ENCODE peak calls at places on chromosomes 16 and 17, in five cellular contexts. One of them, this sample, is unnamed.

GRCh38 chr16:57284206-57284951 is at the start of gene PLLP:
- DNase-seq in CD4-positive, alpha-beta T cell: no peak
- DNase-seq in adrenal gland: peak; percentile 41
- DNase-seq in B cell: peak; percentile 83
- DNase-seq in mesothelial cell of epicardium: peak; percentile 57
- DNase-seq in this sample: peak; percentile 76

GRCh38 chr16:2753523-2754020 is 1.1 kb downstream of the SRRM2 start:
- DNase-seq in CD4-positive, alpha-beta T cell: no peak
- DNase-seq in adrenal gland: no peak
- DNase-seq in B cell: no peak
- DNase-seq in mesothelial cell of epicardium: no peak
- DNase-seq in this sample: no peak

GRCh38 chr16:51407199-51407598 is 256.1 kb upstream of the SALL1 start:
- DNase-seq in CD4-positive, alpha-beta T cell: no peak
- DNase-seq in adrenal gland: no peak
- DNase-seq in B cell: no peak
- DNase-seq in mesothelial cell of epicardium: no peak
- DNase-seq in this sample: no peak

GRCh38 chr16:54846761-54847160 is 83.9 kb upstream of the IRX5 start:
- DNase-seq in CD4-positive, alpha-beta T cell: no peak
- DNase-seq in adrenal gland: no peak
- DNase-seq in B cell: no peak
- DNase-seq in mesothelial cell of epicardium: no peak
- DNase-seq in this sample: no peak

GRCh38 chr17:36498155-36498554 is 11.7 kb downstream of the ZNHIT3 start:
- DNase-seq in CD4-positive, alpha-beta T cell: no peak
- DNase-seq in adrenal gland: no peak
- DNase-seq in B cell: no peak
- DNase-seq in mesothelial cell of epicardium: no peak
- DNase-seq in this sample: no peak

GRCh38 chr16:17729820-17730219 is 259.1 kb upstream of the XYLT1 start:
- DNase-seq in CD4-positive, alpha-beta T cell: no peak
- DNase-seq in adrenal gland: no peak
- DNase-seq in B cell: no peak
- DNase-seq in mesothelial cell of epicardium: no peak
- DNase-seq in this sample: no peak

GRCh38 chr16:64121473-64121872 is 1000.4 kb downstream of the CDH11 start:
- DNase-seq in CD4-positive, alpha-beta T cell: no peak
- DNase-seq in adrenal gland: no peak
- DNase-seq in B cell: no peak
- DNase-seq in mesothelial cell of epicardium: no peak
- DNase-seq in this sample: no peak

GRCh38 chr17:65181237-65182061 is 44.3 kb downstream of the RGS9 start:
- DNase-seq in CD4-positive, alpha-beta T cell: no peak
- DNase-seq in adrenal gland: no peak
- DNase-seq in B cell: no peak
- DNase-seq in mesothelial cell of epicardium: no peak
- DNase-seq in this sample: peak; percentile 79

GRCh38 chr17:55347341-55347740 is 74.3 kb downstream of the MMD start:
- DNase-seq in CD4-positive, alpha-beta T cell: no peak
- DNase-seq in adrenal gland: no peak
- DNase-seq in B cell: no peak
- DNase-seq in mesothelial cell of epicardium: no peak
- DNase-seq in this sample: no peak

GRCh38 chr16:9797306-9797705 is 384.9 kb downstream of the GRIN2A start:
- DNase-seq in CD4-positive, alpha-beta T cell: no peak
- DNase-seq in adrenal gland: no peak
- DNase-seq in B cell: no peak
- DNase-seq in mesothelial cell of epicardium: no peak
- DNase-seq in this sample: no peak

GRCh38 chr17:78379134-78379497 is 667 bp downstream of the PGS1 start:
- DNase-seq in CD4-positive, alpha-beta T cell: no peak
- DNase-seq in adrenal gland: no peak
- DNase-seq in B cell: no peak
- DNase-seq in mesothelial cell of epicardium: no peak
- DNase-seq in this sample: no peak

GRCh38 chr16:75475420-75475847 is 10.9 kb upstream of the TMEM170A start:
- DNase-seq in CD4-positive, alpha-beta T cell: no peak
- DNase-seq in adrenal gland: no peak
- DNase-seq in B cell: no peak
- DNase-seq in mesothelial cell of epicardium: no peak
- DNase-seq in this sample: no peak

GRCh38 chr16:88719267-88719932 is 13.1 kb downstream of the CTU2 start:
- DNase-seq in CD4-positive, alpha-beta T cell: no peak
- DNase-seq in adrenal gland: no peak
- DNase-seq in B cell: no peak
- DNase-seq in mesothelial cell of epicardium: no peak
- DNase-seq in this sample: no peak

GRCh38 chr17:33854596-33854995 is 400.5 kb upstream of the CCL2 start:
- DNase-seq in CD4-positive, alpha-beta T cell: no peak
- DNase-seq in adrenal gland: no peak
- DNase-seq in B cell: no peak
- DNase-seq in mesothelial cell of epicardium: no peak
- DNase-seq in this sample: no peak

GRCh38 chr17:76088868-76089576 is 10.0 kb downstream of the ZACN start:
- DNase-seq in CD4-positive, alpha-beta T cell: no peak
- DNase-seq in adrenal gland: no peak
- DNase-seq in B cell: peak; percentile 21
- DNase-seq in mesothelial cell of epicardium: no peak
- DNase-seq in this sample: no peak

GRCh38 chr17:64155090-64155630 is 25.2 kb upstream of the ERN1 start:
- DNase-seq in CD4-positive, alpha-beta T cell: no peak
- DNase-seq in adrenal gland: peak; percentile 14
- DNase-seq in B cell: no peak
- DNase-seq in mesothelial cell of epicardium: no peak
- DNase-seq in this sample: no peak

GRCh38 chr17:2963332-2964027 is 99.9 kb downstream of the OR1D5 start:
- DNase-seq in CD4-positive, alpha-beta T cell: no peak
- DNase-seq in adrenal gland: no peak
- DNase-seq in B cell: no peak
- DNase-seq in mesothelial cell of epicardium: no peak
- DNase-seq in this sample: no peak

GRCh38 chr16:9330036-9330545 is 238.6 kb downstream of the HAPSTR1 start:
- DNase-seq in CD4-positive, alpha-beta T cell: no peak
- DNase-seq in adrenal gland: no peak
- DNase-seq in B cell: no peak
- DNase-seq in mesothelial cell of epicardium: no peak
- DNase-seq in this sample: no peak

GRCh38 chr16:6104423-6104822 is 1006.8 kb upstream of the EEF2KMT start:
- DNase-seq in CD4-positive, alpha-beta T cell: no peak
- DNase-seq in adrenal gland: no peak
- DNase-seq in B cell: no peak
- DNase-seq in mesothelial cell of epicardium: no peak
- DNase-seq in this sample: no peak

GRCh38 chr17:77831497-77832179 is 126.9 kb upstream of the TNRC6C start:
- DNase-seq in CD4-positive, alpha-beta T cell: no peak
- DNase-seq in adrenal gland: no peak
- DNase-seq in B cell: no peak
- DNase-seq in mesothelial cell of epicardium: no peak
- DNase-seq in this sample: no peak

GRCh38 chr17:44205962-44206824 is 6.5 kb upstream of the ATXN7L3 start:
- DNase-seq in CD4-positive, alpha-beta T cell: no peak
- DNase-seq in adrenal gland: no peak
- DNase-seq in B cell: no peak
- DNase-seq in mesothelial cell of epicardium: no peak
- DNase-seq in this sample: no peak

GRCh38 chr16:87721622-87722565 is 43.9 kb downstream of the KLHDC4 start:
- DNase-seq in CD4-positive, alpha-beta T cell: no peak
- DNase-seq in adrenal gland: no peak
- DNase-seq in B cell: no peak
- DNase-seq in mesothelial cell of epicardium: no peak
- DNase-seq in this sample: no peak

GRCh38 chr16:77679901-77680300 is 42.4 kb upstream of the NUDT7 start:
- DNase-seq in CD4-positive, alpha-beta T cell: no peak
- DNase-seq in adrenal gland: no peak
- DNase-seq in B cell: peak; percentile 16
- DNase-seq in mesothelial cell of epicardium: no peak
- DNase-seq in this sample: no peak

GRCh38 chr16:52786105-52786504 is 239.2 kb upstream of the TOX3 start:
- DNase-seq in CD4-positive, alpha-beta T cell: no peak
- DNase-seq in adrenal gland: no peak
- DNase-seq in B cell: no peak
- DNase-seq in mesothelial cell of epicardium: no peak
- DNase-seq in this sample: no peak

GRCh38 chr17:82065193-82065637 is 389 bp downstream of the DUS1L start:
- DNase-seq in CD4-positive, alpha-beta T cell: no peak
- DNase-seq in adrenal gland: no peak
- DNase-seq in B cell: no peak
- DNase-seq in mesothelial cell of epicardium: no peak
- DNase-seq in this sample: no peak

GRCh38 chr17:7634384-7634783 is 4.4 kb downstream of the SHBG start:
- DNase-seq in CD4-positive, alpha-beta T cell: no peak
- DNase-seq in adrenal gland: peak; percentile 75
- DNase-seq in B cell: no peak
- DNase-seq in mesothelial cell of epicardium: peak; percentile 77
- DNase-seq in this sample: no peak

GRCh38 chr16:15647615-15648014 is 2.4 kb upstream of the NDE1 start:
- DNase-seq in CD4-positive, alpha-beta T cell: no peak
- DNase-seq in adrenal gland: no peak
- DNase-seq in B cell: no peak
- DNase-seq in mesothelial cell of epicardium: no peak
- DNase-seq in this sample: no peak

GRCh38 chr17:19730829-19731228 is 14.4 kb upstream of the SLC47A2 start:
- DNase-seq in CD4-positive, alpha-beta T cell: no peak
- DNase-seq in adrenal gland: no peak
- DNase-seq in B cell: no peak
- DNase-seq in mesothelial cell of epicardium: no peak
- DNase-seq in this sample: no peak

GRCh38 chr16:20904507-20905079 is 4.0 kb downstream of the LYRM1 start:
- DNase-seq in CD4-positive, alpha-beta T cell: no peak
- DNase-seq in adrenal gland: no peak
- DNase-seq in B cell: peak; percentile 67
- DNase-seq in mesothelial cell of epicardium: no peak
- DNase-seq in this sample: peak; percentile 30

GRCh38 chr16:81319221-81319912 is 4.6 kb downstream of the GAN start:
- DNase-seq in CD4-positive, alpha-beta T cell: no peak
- DNase-seq in adrenal gland: peak; percentile 67
- DNase-seq in B cell: no peak
- DNase-seq in mesothelial cell of epicardium: no peak
- DNase-seq in this sample: no peak

DNA sequence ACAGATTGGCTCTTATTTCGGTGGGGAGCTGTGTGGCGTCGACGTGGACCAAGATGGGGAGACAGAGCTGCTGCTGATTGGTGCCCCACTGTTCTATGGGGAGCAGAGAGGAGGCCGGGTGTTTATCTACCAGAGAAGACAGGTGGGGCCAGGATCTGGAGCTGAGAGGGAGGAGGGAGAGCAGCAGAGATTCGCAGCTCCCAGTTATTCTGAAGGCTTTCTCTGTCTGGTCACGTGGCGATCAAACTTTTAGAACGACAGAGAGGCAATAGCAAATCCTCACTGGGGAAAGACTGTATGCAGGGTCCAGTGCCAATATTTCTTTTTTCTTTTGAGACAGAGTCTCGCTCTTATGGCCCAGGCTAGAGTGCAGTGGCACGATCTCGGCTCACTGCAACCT is 22.2 kb downstream of the ITGAL start:
- DNase-seq in CD4-positive, alpha-beta T cell: no peak
- DNase-seq in adrenal gland: no peak
- DNase-seq in B cell: no peak
- DNase-seq in mesothelial cell of epicardium: no peak
- DNase-seq in this sample: no peak
- TF ChIP-seq CTCF in CD4-positive, alpha-beta T cell: no peak
- TF ChIP-seq CTCF in adrenal gland: no peak
- TF ChIP-seq CTCF in B cell: no peak
- TF ChIP-seq CTCF in mesothelial cell of epicardium: no peak
- TF ChIP-seq CTCF in this sample: no peak

DNA sequence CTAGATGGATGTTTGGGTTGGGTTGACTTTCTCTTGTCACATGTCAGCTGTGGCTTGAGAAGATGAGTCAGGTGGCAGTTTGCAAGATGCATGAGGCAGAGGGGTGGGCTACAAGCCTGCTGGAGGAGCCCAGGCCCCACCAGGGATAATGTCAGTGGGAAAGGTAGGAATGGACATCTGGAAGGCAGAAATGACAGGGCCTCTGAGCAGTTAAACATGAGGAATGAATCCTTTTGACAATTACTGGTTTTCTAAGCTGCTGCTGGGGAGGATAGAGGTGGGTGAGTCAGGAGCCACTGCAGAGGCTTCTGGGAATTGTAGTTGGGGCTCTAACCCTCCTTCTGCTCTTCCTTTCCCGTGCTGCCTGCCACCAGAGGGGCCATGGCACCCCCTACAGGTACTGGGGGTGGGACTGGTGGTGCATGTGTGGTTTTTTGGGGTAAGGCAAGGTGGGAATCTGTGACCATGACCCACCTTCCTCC is 15.7 kb downstream of the SLC52A1 start:
- DNase-seq in CD4-positive, alpha-beta T cell: no peak
- DNase-seq in adrenal gland: no peak
- DNase-seq in B cell: peak; percentile 72
- DNase-seq in mesothelial cell of epicardium: no peak
- DNase-seq in this sample: no peak
- TF ChIP-seq CTCF in CD4-positive, alpha-beta T cell: peak; percentile 29
- TF ChIP-seq CTCF in adrenal gland: no peak
- TF ChIP-seq CTCF in B cell: no peak
- TF ChIP-seq CTCF in mesothelial cell of epicardium: no peak
- TF ChIP-seq CTCF in this sample: peak; percentile 1

DNA sequence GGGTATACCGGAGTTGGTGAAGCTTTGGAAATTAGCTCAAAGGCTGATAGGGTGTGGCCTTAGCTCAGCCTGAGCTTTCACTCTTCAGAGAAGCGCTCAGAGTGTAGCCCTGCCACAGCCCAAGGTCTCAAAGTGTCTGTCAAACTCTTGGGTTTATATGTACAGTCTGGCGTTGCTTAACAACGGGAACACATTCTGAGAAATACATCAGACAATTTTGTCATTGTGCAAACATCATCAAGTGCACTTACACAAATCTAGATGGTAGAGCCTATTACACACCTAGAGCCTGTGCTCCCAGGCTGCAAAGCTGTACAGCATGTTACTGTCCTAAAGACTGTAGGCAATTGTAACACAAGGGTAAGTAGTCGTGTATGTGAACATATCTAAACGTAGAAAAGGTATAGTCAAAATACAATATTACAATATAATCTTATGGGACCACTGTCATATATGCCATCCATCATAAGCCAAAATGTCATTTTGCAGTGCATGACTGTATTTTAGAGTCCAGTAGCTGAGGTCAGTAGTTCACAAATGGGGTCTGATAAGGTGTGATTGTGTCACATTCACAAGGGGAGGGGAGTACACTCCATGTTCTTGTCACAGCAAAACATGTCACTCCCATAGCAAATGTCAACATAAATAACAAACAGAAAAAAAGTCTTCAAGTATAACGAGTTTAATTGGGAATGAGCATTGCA is 20.7 kb downstream of the CHAD start:
- DNase-seq in CD4-positive, alpha-beta T cell: no peak
- DNase-seq in adrenal gland: peak; percentile 59
- DNase-seq in B cell: no peak
- DNase-seq in mesothelial cell of epicardium: no peak
- DNase-seq in this sample: no peak
- TF ChIP-seq CTCF in CD4-positive, alpha-beta T cell: no peak
- TF ChIP-seq CTCF in adrenal gland: no peak
- TF ChIP-seq CTCF in B cell: no peak
- TF ChIP-seq CTCF in mesothelial cell of epicardium: no peak
- TF ChIP-seq CTCF in this sample: no peak

GRCh38 chr16:4273858-4274291 is 1.1 kb upstream of the TFAP4 start:
- DNase-seq in CD4-positive, alpha-beta T cell: peak; percentile 17
- DNase-seq in adrenal gland: peak; percentile 67
- DNase-seq in B cell: no peak
- DNase-seq in mesothelial cell of epicardium: peak; percentile 69
- DNase-seq in this sample: peak; percentile 67
- TF ChIP-seq CTCF in CD4-positive, alpha-beta T cell: peak; percentile 22
- TF ChIP-seq CTCF in adrenal gland: peak; percentile 39
- TF ChIP-seq CTCF in B cell: no peak
- TF ChIP-seq CTCF in mesothelial cell of epicardium: no peak
- TF ChIP-seq CTCF in this sample: no peak

GRCh38 chr17:61583242-61583641 is 7.8 kb downstream of the NACA2 start:
- DNase-seq in CD4-positive, alpha-beta T cell: no peak
- DNase-seq in adrenal gland: no peak
- DNase-seq in B cell: no peak
- DNase-seq in mesothelial cell of epicardium: no peak
- DNase-seq in this sample: peak; percentile 34
- TF ChIP-seq CTCF in CD4-positive, alpha-beta T cell: no peak
- TF ChIP-seq CTCF in adrenal gland: no peak
- TF ChIP-seq CTCF in B cell: no peak
- TF ChIP-seq CTCF in mesothelial cell of epicardium: no peak
- TF ChIP-seq CTCF in this sample: peak; percentile 28

This sample was measured in GM10248.